ENCODE peak calls at places on chromosomes 1 and 21, in seven cellular contexts. One of them, this sample, is unnamed.

GRCh38 chr1:1371741-1372711 is 3.0 kb downstream of the AURKAIP1 start:
- DNase-seq in mammary epithelial cell: no peak
- DNase-seq in neural progenitor cell: peak
- DNase-seq in mesenchymal stem cell: peak
- DNase-seq in body of pancreas: peak
- DNase-seq in cardiac fibroblast: peak
- DNase-seq in A549: peak
- DNase-seq in this sample: peak

GRCh38 chr1:20405893-20406604 is 80.0 kb downstream of the CAMK2N1 start:
- DNase-seq in mammary epithelial cell: no peak
- DNase-seq in neural progenitor cell: no peak
- DNase-seq in mesenchymal stem cell: peak
- DNase-seq in body of pancreas: peak
- DNase-seq in cardiac fibroblast: peak
- DNase-seq in A549: no peak
- DNase-seq in this sample: no peak

GRCh38 chr1:225845633-225846259 is 35.8 kb downstream of the EPHX1 start:
- DNase-seq in mammary epithelial cell: peak
- DNase-seq in neural progenitor cell: peak
- DNase-seq in mesenchymal stem cell: peak
- DNase-seq in body of pancreas: peak
- DNase-seq in cardiac fibroblast: peak
- DNase-seq in A549: peak
- DNase-seq in this sample: peak

GRCh38 chr1:85576256-85576641 is 4.3 kb upstream of the CCN1 start:
- DNase-seq in mammary epithelial cell: no peak
- DNase-seq in neural progenitor cell: no peak
- DNase-seq in mesenchymal stem cell: peak
- DNase-seq in body of pancreas: no peak
- DNase-seq in cardiac fibroblast: no peak
- DNase-seq in A549: no peak
- DNase-seq in this sample: no peak

GRCh38 chr1:64663654-64664053 is 81.2 kb upstream of the RAVER2 start:
- DNase-seq in mammary epithelial cell: no peak
- DNase-seq in neural progenitor cell: peak
- DNase-seq in mesenchymal stem cell: peak
- DNase-seq in body of pancreas: peak
- DNase-seq in cardiac fibroblast: peak
- DNase-seq in A549: peak
- DNase-seq in this sample: peak

GRCh38 chr1:154937988-154938386 is 1.5 kb upstream of the PMVK start:
- DNase-seq in mammary epithelial cell: peak
- DNase-seq in neural progenitor cell: no peak
- DNase-seq in mesenchymal stem cell: no peak
- DNase-seq in body of pancreas: no peak
- DNase-seq in cardiac fibroblast: no peak
- DNase-seq in A549: no peak
- DNase-seq in this sample: no peak

GRCh38 chr1:227729881-227730629 is 5.0 kb downstream of the JMJD4 start:
- DNase-seq in mammary epithelial cell: peak
- DNase-seq in neural progenitor cell: peak
- DNase-seq in mesenchymal stem cell: peak
- DNase-seq in body of pancreas: peak
- DNase-seq in cardiac fibroblast: peak
- DNase-seq in A549: peak
- DNase-seq in this sample: peak

GRCh38 chr1:235607284-235607683 is 42.3 kb downstream of the GNG4 start:
- DNase-seq in mammary epithelial cell: no peak
- DNase-seq in neural progenitor cell: no peak
- DNase-seq in mesenchymal stem cell: no peak
- DNase-seq in body of pancreas: no peak
- DNase-seq in cardiac fibroblast: no peak
- DNase-seq in A549: no peak
- DNase-seq in this sample: no peak

GRCh38 chr21:16007933-16008332 is 278.2 kb downstream of the USP25 start:
- DNase-seq in mammary epithelial cell: no peak
- DNase-seq in neural progenitor cell: no peak
- DNase-seq in mesenchymal stem cell: no peak
- DNase-seq in body of pancreas: no peak
- DNase-seq in cardiac fibroblast: no peak
- DNase-seq in A549: no peak
- DNase-seq in this sample: no peak

GRCh38 chr1:7827134-7827955 is 25.5 kb downstream of the UTS2 start:
- DNase-seq in mammary epithelial cell: no peak
- DNase-seq in neural progenitor cell: no peak
- DNase-seq in mesenchymal stem cell: no peak
- DNase-seq in body of pancreas: no peak
- DNase-seq in cardiac fibroblast: no peak
- DNase-seq in A549: no peak
- DNase-seq in this sample: peak

DNA sequence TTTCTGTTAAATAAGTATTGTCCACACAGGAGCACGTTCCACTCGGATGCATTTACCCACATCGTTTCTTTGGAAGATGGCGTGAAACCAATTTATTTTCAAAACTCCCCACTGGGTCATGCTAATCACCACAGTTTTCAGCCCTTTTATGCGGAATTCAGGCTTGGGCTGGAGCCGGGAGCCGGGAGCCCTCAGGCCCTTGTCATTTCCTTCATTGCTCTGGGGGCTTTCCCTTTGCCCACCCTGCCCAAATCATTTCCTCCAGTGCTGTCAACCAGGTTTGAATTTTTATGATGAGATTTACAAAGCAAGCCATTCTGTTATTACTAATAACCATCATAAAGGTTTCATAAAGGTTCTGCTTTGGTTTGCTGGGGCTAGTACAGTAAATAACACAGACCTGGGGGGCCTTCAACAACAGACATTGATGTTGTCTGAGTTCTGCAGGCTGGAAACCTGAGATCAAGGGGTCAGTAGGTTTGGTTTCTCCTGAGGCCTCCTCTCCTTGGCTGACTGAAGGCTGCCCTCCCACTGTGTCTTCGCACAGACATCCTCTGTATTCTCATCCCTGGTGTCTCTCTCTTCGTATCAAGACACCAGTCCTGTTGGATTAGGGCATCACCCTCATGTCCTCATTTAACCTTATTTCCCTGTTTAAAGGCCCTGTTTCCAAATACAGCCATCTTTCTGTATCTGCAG is 37.1 kb downstream of the HUNK start:
- DNase-seq in mammary epithelial cell: no peak
- DNase-seq in neural progenitor cell: peak
- DNase-seq in mesenchymal stem cell: no peak
- DNase-seq in body of pancreas: no peak
- DNase-seq in cardiac fibroblast: no peak
- DNase-seq in A549: no peak
- DNase-seq in this sample: no peak
- H3K4me3 ChIP-seq in mammary epithelial cell: no peak
- H3K4me3 ChIP-seq in neural progenitor cell: peak
- H3K4me3 ChIP-seq in mesenchymal stem cell: no peak
- H3K4me3 ChIP-seq in body of pancreas: no peak
- H3K4me3 ChIP-seq in cardiac fibroblast: no peak
- H3K4me3 ChIP-seq in A549: no peak
- H3K4me3 ChIP-seq in this sample: no peak

GRCh38 chr1:58968360-58968952 is 184.6 kb upstream of the JUN start:
- DNase-seq in mammary epithelial cell: no peak
- DNase-seq in neural progenitor cell: no peak
- DNase-seq in mesenchymal stem cell: peak
- DNase-seq in body of pancreas: peak
- DNase-seq in cardiac fibroblast: peak
- DNase-seq in A549: no peak
- DNase-seq in this sample: no peak
- H3K4me3 ChIP-seq in mammary epithelial cell: no peak
- H3K4me3 ChIP-seq in neural progenitor cell: no peak
- H3K4me3 ChIP-seq in mesenchymal stem cell: no peak
- H3K4me3 ChIP-seq in body of pancreas: no peak
- H3K4me3 ChIP-seq in cardiac fibroblast: no peak
- H3K4me3 ChIP-seq in A549: no peak
- H3K4me3 ChIP-seq in this sample: no peak

GRCh38 chr1:109135940-109136339 is 22.0 kb downstream of the ELAPOR1 start:
- DNase-seq in mammary epithelial cell: no peak
- DNase-seq in neural progenitor cell: no peak
- DNase-seq in mesenchymal stem cell: no peak
- DNase-seq in body of pancreas: no peak
- DNase-seq in cardiac fibroblast: no peak
- DNase-seq in A549: no peak
- DNase-seq in this sample: no peak

GRCh38 chr1:109132980-109133379 is 19.1 kb downstream of the ELAPOR1 start:
- DNase-seq in mammary epithelial cell: no peak
- DNase-seq in neural progenitor cell: no peak
- DNase-seq in mesenchymal stem cell: no peak
- DNase-seq in body of pancreas: no peak
- DNase-seq in cardiac fibroblast: no peak
- DNase-seq in A549: no peak
- DNase-seq in this sample: peak

GRCh38 chr1:109136766-109137165 is 22.9 kb downstream of the ELAPOR1 start:
- DNase-seq in mammary epithelial cell: no peak
- DNase-seq in neural progenitor cell: no peak
- DNase-seq in mesenchymal stem cell: no peak
- DNase-seq in body of pancreas: no peak
- DNase-seq in cardiac fibroblast: no peak
- DNase-seq in A549: no peak
- DNase-seq in this sample: no peak

GRCh38 chr1:109133815-109134214 is 19.9 kb downstream of the ELAPOR1 start:
- DNase-seq in mammary epithelial cell: no peak
- DNase-seq in neural progenitor cell: no peak
- DNase-seq in mesenchymal stem cell: no peak
- DNase-seq in body of pancreas: peak
- DNase-seq in cardiac fibroblast: no peak
- DNase-seq in A549: no peak
- DNase-seq in this sample: peak

GRCh38 chr1:109134423-109134822 is 20.5 kb downstream of the ELAPOR1 start:
- DNase-seq in mammary epithelial cell: no peak
- DNase-seq in neural progenitor cell: no peak
- DNase-seq in mesenchymal stem cell: no peak
- DNase-seq in body of pancreas: peak
- DNase-seq in cardiac fibroblast: no peak
- DNase-seq in A549: no peak
- DNase-seq in this sample: no peak
- H3K4me3 ChIP-seq in mammary epithelial cell: no peak
- H3K4me3 ChIP-seq in neural progenitor cell: no peak
- H3K4me3 ChIP-seq in mesenchymal stem cell: no peak
- H3K4me3 ChIP-seq in body of pancreas: no peak
- H3K4me3 ChIP-seq in cardiac fibroblast: no peak
- H3K4me3 ChIP-seq in A549: no peak
- H3K4me3 ChIP-seq in this sample: no peak

DNA sequence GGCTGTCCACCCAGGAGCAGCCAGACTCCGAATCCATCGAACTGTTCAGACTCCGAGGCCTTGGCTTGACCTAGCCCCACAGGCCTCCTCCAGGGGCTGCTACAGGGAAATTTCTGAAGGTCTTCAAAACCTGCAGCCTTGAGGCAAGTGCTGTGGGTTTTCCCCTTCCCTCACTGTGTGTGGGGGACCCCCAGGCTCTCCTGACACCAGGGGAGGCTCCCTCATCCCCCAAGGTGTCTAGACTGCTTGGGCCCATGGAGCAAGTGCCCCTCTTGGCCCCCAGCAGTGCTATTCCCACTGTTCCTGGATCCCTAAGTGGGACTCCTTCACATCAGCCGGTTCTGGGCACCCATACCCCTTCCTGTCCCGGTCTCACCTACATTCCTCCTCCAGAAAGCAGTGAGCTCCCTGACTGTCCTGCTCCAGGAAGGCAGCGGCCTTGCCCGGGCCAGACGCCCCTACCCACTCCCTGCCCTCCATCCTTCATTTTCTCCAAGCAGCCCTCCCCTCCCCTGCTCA is 814 bp downstream of the PAQR7 start:
- DNase-seq in mammary epithelial cell: no peak
- DNase-seq in neural progenitor cell: no peak
- DNase-seq in mesenchymal stem cell: no peak
- DNase-seq in body of pancreas: no peak
- DNase-seq in cardiac fibroblast: no peak
- DNase-seq in A549: no peak
- DNase-seq in this sample: no peak
- H3K4me3 ChIP-seq in mammary epithelial cell: peak
- H3K4me3 ChIP-seq in neural progenitor cell: peak
- H3K4me3 ChIP-seq in mesenchymal stem cell: peak
- H3K4me3 ChIP-seq in body of pancreas: no peak
- H3K4me3 ChIP-seq in cardiac fibroblast: peak
- H3K4me3 ChIP-seq in A549: peak
- H3K4me3 ChIP-seq in this sample: no peak

DNA sequence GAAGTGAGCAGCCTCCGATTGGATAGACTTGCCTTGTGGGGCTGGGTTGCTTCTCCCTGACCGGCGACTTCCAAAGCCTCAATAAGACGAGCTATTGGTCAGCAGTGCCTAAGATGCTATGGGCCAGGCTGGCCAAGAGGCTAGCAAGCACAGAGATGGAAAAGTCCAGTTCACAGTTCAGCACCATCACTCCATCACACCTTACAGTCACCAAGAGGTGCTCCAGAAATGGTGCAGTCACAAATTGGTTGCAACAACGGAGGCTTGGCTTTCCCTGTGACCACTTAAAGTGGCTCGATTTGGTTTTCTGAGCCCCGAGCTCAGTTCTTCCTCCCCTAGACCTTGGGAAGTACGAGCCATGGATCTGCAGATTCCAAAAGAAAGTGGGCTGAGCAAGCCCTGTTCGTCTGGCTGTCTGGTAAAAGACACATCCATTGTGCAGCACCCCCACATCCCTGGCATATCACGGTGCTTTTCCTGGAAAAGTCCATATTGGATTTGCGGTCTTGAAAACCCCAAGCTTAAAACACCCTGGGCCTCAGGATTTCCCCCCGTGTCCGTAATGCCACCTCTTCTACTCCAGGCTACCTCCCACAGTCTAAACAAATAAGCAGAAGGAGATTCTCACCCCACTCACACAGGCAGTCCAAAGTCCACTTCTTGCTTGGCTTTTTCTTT is 1.3 kb downstream of the SLAMF1 start:
- DNase-seq in mammary epithelial cell: no peak
- DNase-seq in neural progenitor cell: no peak
- DNase-seq in mesenchymal stem cell: no peak
- DNase-seq in body of pancreas: no peak
- DNase-seq in cardiac fibroblast: no peak
- DNase-seq in A549: no peak
- DNase-seq in this sample: no peak
- H3K4me3 ChIP-seq in mammary epithelial cell: no peak
- H3K4me3 ChIP-seq in neural progenitor cell: no peak
- H3K4me3 ChIP-seq in mesenchymal stem cell: no peak
- H3K4me3 ChIP-seq in body of pancreas: no peak
- H3K4me3 ChIP-seq in cardiac fibroblast: no peak
- H3K4me3 ChIP-seq in A549: no peak
- H3K4me3 ChIP-seq in this sample: no peak

This sample was measured in NB4.